ENCODE peak calls at places on chromosomes 16 and 17, in six cellular contexts. One of them, this sample, is unnamed.

GRCh38 chr17:76702941-76703637 is 7.7 kb downstream of the MXRA7 start:
- DNase-seq in gastrocnemius medialis: no peak
- DNase-seq in SK-N-SH: no peak
- DNase-seq in endodermal cell: no peak
- DNase-seq in HFF-Myc: no peak
- DNase-seq in mammary epithelial cell: no peak
- DNase-seq in this sample: no peak

GRCh38 chr17:81519284-81520020 is 6.9 kb upstream of the ACTG1 start:
- DNase-seq in mammary epithelial cell: peak
- DNase-seq in gastrocnemius medialis: no peak
- DNase-seq in endodermal cell: peak
- DNase-seq in HFF-Myc: no peak
- DNase-seq in SK-N-SH: no peak
- DNase-seq in this sample: no peak

GRCh38 chr17:10116676-10117075 is 81.7 kb downstream of the GAS7 start:
- DNase-seq in mammary epithelial cell: no peak
- DNase-seq in HFF-Myc: no peak
- DNase-seq in gastrocnemius medialis: no peak
- DNase-seq in SK-N-SH: no peak
- DNase-seq in endodermal cell: peak
- DNase-seq in this sample: no peak

GRCh38 chr16:132120-132519 is 6.4 kb downstream of the NPRL3 start:
- DNase-seq in SK-N-SH: no peak
- DNase-seq in gastrocnemius medialis: no peak
- DNase-seq in mammary epithelial cell: no peak
- DNase-seq in HFF-Myc: no peak
- DNase-seq in endodermal cell: no peak
- DNase-seq in this sample: no peak

GRCh38 chr17:76477576-76477975 is 10.2 kb downstream of the AANAT start:
- DNase-seq in gastrocnemius medialis: no peak
- DNase-seq in SK-N-SH: no peak
- DNase-seq in mammary epithelial cell: no peak
- DNase-seq in HFF-Myc: no peak
- DNase-seq in endodermal cell: no peak
- DNase-seq in this sample: no peak

GRCh38 chr16:30829130-30830071 is 42.4 kb upstream of the ZNF629 start:
- DNase-seq in HFF-Myc: no peak
- DNase-seq in SK-N-SH: no peak
- DNase-seq in endodermal cell: no peak
- DNase-seq in gastrocnemius medialis: no peak
- DNase-seq in mammary epithelial cell: no peak
- DNase-seq in this sample: no peak

GRCh38 chr17:21303441-21304065 is 19.0 kb downstream of the MAP2K3 start:
- DNase-seq in mammary epithelial cell: no peak
- DNase-seq in SK-N-SH: no peak
- DNase-seq in HFF-Myc: no peak
- DNase-seq in gastrocnemius medialis: no peak
- DNase-seq in endodermal cell: no peak
- DNase-seq in this sample: no peak

GRCh38 chr17:81064746-81065475 is 30.0 kb downstream of the BAIAP2 start:
- DNase-seq in SK-N-SH: no peak
- DNase-seq in mammary epithelial cell: no peak
- DNase-seq in gastrocnemius medialis: no peak
- DNase-seq in HFF-Myc: no peak
- DNase-seq in endodermal cell: peak
- DNase-seq in this sample: no peak

GRCh38 chr16:5015351-5015750 is 18.4 kb downstream of the NAGPA start:
- DNase-seq in HFF-Myc: no peak
- DNase-seq in gastrocnemius medialis: no peak
- DNase-seq in mammary epithelial cell: no peak
- DNase-seq in SK-N-SH: peak
- DNase-seq in endodermal cell: no peak
- DNase-seq in this sample: no peak

GRCh38 chr16:54936086-54936978 is 5.7 kb downstream of the IRX5 start:
- DNase-seq in gastrocnemius medialis: no peak
- DNase-seq in SK-N-SH: no peak
- DNase-seq in mammary epithelial cell: peak
- DNase-seq in endodermal cell: peak
- DNase-seq in HFF-Myc: no peak
- DNase-seq in this sample: no peak

GRCh38 chr16:86928517-86929148 is 350.3 kb downstream of the FOXL1 start:
- DNase-seq in HFF-Myc: no peak
- DNase-seq in endodermal cell: no peak
- DNase-seq in mammary epithelial cell: no peak
- DNase-seq in gastrocnemius medialis: no peak
- DNase-seq in SK-N-SH: no peak
- DNase-seq in this sample: no peak
- H3K4me3 ChIP-seq in HFF-Myc: no peak
- H3K4me3 ChIP-seq in endodermal cell: no peak
- H3K4me3 ChIP-seq in mammary epithelial cell: no peak
- H3K4me3 ChIP-seq in gastrocnemius medialis: no peak
- H3K4me3 ChIP-seq in SK-N-SH: no peak
- H3K4me3 ChIP-seq in this sample: no peak

GRCh38 chr17:36544320-36545092 is at the start of gene GGNBP2:
- DNase-seq in SK-N-SH: peak
- DNase-seq in mammary epithelial cell: peak
- DNase-seq in gastrocnemius medialis: peak
- DNase-seq in endodermal cell: peak
- DNase-seq in HFF-Myc: no peak
- DNase-seq in this sample: peak

GRCh38 chr17:36545093-36545464 is 360 bp downstream of the GGNBP2 start:
- DNase-seq in SK-N-SH: no peak
- DNase-seq in mammary epithelial cell: no peak
- DNase-seq in gastrocnemius medialis: no peak
- DNase-seq in HFF-Myc: no peak
- DNase-seq in endodermal cell: no peak
- DNase-seq in this sample: no peak

GRCh38 chr17:36542755-36543154 is 2.0 kb upstream of the GGNBP2 start:
- DNase-seq in gastrocnemius medialis: no peak
- DNase-seq in mammary epithelial cell: no peak
- DNase-seq in endodermal cell: no peak
- DNase-seq in HFF-Myc: no peak
- DNase-seq in SK-N-SH: no peak
- DNase-seq in this sample: no peak

GRCh38 chr17:36545465-36546417 is 1.0 kb downstream of the GGNBP2 start:
- DNase-seq in endodermal cell: peak
- DNase-seq in SK-N-SH: peak
- DNase-seq in HFF-Myc: peak
- DNase-seq in mammary epithelial cell: peak
- DNase-seq in gastrocnemius medialis: peak
- DNase-seq in this sample: peak

DNA sequence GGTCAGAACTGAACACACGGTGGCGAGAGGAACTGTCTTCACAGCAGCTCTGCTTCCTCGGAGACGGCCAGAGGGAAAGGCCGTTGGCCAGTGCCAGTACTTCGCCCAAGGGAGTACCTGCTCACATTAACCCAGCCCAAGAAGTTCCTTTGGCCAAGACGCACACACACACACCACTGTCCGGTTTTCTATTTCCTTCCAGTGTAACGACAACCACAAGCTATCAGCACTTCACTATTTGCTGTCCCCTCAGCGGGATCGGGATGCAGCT is 735 bp upstream of the GGNBP2 start:
- DNase-seq in endodermal cell: peak
- DNase-seq in mammary epithelial cell: peak
- DNase-seq in HFF-Myc: no peak
- DNase-seq in gastrocnemius medialis: peak
- DNase-seq in SK-N-SH: no peak
- DNase-seq in this sample: peak
- TF ChIP-seq CTCF in endodermal cell: peak
- TF ChIP-seq CTCF in mammary epithelial cell: peak
- TF ChIP-seq CTCF in HFF-Myc: no peak
- TF ChIP-seq CTCF in gastrocnemius medialis: no peak
- TF ChIP-seq CTCF in SK-N-SH: no peak
- TF ChIP-seq CTCF in this sample: no peak

GRCh38 chr17:4898927-4899326 is 409 bp upstream of the C17orf107 start:
- DNase-seq in HFF-Myc: no peak
- DNase-seq in endodermal cell: no peak
- DNase-seq in mammary epithelial cell: no peak
- DNase-seq in SK-N-SH: no peak
- DNase-seq in gastrocnemius medialis: no peak
- DNase-seq in this sample: no peak
- H3K4me3 ChIP-seq in HFF-Myc: peak
- H3K4me3 ChIP-seq in endodermal cell: no peak
- H3K4me3 ChIP-seq in mammary epithelial cell: no peak
- H3K4me3 ChIP-seq in SK-N-SH: no peak
- H3K4me3 ChIP-seq in gastrocnemius medialis: peak
- H3K4me3 ChIP-seq in this sample: peak

GRCh38 chr17:78673395-78673794 is 96.2 kb upstream of the DNAH17 start:
- DNase-seq in endodermal cell: peak
- DNase-seq in SK-N-SH: no peak
- DNase-seq in mammary epithelial cell: no peak
- DNase-seq in gastrocnemius medialis: no peak
- DNase-seq in HFF-Myc: no peak
- DNase-seq in this sample: no peak

GRCh38 chr17:78674156-78674555 is 97.0 kb upstream of the DNAH17 start:
- DNase-seq in SK-N-SH: no peak
- DNase-seq in endodermal cell: no peak
- DNase-seq in mammary epithelial cell: no peak
- DNase-seq in HFF-Myc: no peak
- DNase-seq in gastrocnemius medialis: no peak
- DNase-seq in this sample: no peak

GRCh38 chr17:78675316-78675616 is 98.1 kb upstream of the DNAH17 start:
- DNase-seq in endodermal cell: no peak
- DNase-seq in gastrocnemius medialis: no peak
- DNase-seq in mammary epithelial cell: no peak
- DNase-seq in HFF-Myc: no peak
- DNase-seq in SK-N-SH: no peak
- DNase-seq in this sample: no peak

GRCh38 chr17:78675836-78676235 is 98.6 kb upstream of the DNAH17 start:
- DNase-seq in endodermal cell: no peak
- DNase-seq in HFF-Myc: no peak
- DNase-seq in mammary epithelial cell: no peak
- DNase-seq in SK-N-SH: no peak
- DNase-seq in gastrocnemius medialis: no peak
- DNase-seq in this sample: no peak

DNA sequence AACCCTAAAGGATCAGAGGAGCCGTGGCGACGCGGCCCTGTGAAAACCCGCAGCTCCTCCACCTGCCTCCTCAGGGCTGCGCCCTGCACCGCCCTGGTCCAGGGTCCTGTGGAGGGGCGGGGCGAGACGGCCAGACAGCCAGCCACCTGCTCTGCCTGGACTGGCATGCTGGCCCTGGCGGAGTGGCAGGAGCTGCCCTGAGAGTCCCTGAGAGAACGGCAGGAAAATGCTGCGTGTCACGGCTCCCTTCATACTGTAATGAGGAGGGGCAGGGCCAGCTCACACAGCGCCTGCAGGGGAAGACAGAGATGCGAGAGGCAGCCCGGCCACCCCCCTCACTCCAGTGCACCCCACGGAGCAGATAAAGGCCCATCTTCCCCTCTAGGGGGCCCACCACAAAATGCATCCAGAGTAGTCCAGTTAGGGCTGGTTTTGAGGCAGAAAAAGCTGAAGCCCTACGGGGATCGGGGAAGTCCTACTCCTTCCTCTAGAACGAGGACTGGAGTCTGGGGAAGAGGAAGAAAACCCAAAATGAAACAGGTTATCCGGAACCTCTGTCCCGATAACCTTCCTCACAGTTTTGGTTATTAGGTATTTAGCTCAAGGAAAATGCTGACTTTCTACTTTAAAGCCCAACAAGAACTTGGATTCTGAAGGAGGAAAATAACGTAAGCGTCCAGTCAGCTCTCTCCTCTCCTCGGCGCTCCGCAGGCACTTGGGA is 97.6 kb upstream of the DNAH17 start:
- DNase-seq in mammary epithelial cell: no peak
- DNase-seq in gastrocnemius medialis: no peak
- DNase-seq in SK-N-SH: peak
- DNase-seq in HFF-Myc: no peak
- DNase-seq in endodermal cell: peak
- DNase-seq in this sample: no peak
- TF ChIP-seq CTCF in mammary epithelial cell: no peak
- TF ChIP-seq CTCF in gastrocnemius medialis: no peak
- TF ChIP-seq CTCF in SK-N-SH: peak
- TF ChIP-seq CTCF in HFF-Myc: peak
- TF ChIP-seq CTCF in endodermal cell: peak
- TF ChIP-seq CTCF in this sample: no peak

GRCh38 chr17:2058521-2059124 is 3.7 kb downstream of the HIC1 start:
- DNase-seq in mammary epithelial cell: no peak
- DNase-seq in SK-N-SH: no peak
- DNase-seq in endodermal cell: peak
- DNase-seq in HFF-Myc: no peak
- DNase-seq in gastrocnemius medialis: no peak
- DNase-seq in this sample: no peak

GRCh38 chr17:2059837-2060658 is 5.1 kb downstream of the HIC1 start:
- DNase-seq in SK-N-SH: no peak
- DNase-seq in mammary epithelial cell: no peak
- DNase-seq in gastrocnemius medialis: no peak
- DNase-seq in endodermal cell: no peak
- DNase-seq in HFF-Myc: no peak
- DNase-seq in this sample: no peak

GRCh38 chr17:2057714-2058520 is 3.0 kb downstream of the HIC1 start:
- DNase-seq in endodermal cell: peak
- DNase-seq in gastrocnemius medialis: no peak
- DNase-seq in SK-N-SH: no peak
- DNase-seq in mammary epithelial cell: no peak
- DNase-seq in HFF-Myc: no peak
- DNase-seq in this sample: no peak

GRCh38 chr17:2060681-2061440 is 6.0 kb downstream of the HIC1 start:
- DNase-seq in SK-N-SH: no peak
- DNase-seq in HFF-Myc: no peak
- DNase-seq in endodermal cell: no peak
- DNase-seq in mammary epithelial cell: no peak
- DNase-seq in gastrocnemius medialis: no peak
- DNase-seq in this sample: no peak

DNA sequence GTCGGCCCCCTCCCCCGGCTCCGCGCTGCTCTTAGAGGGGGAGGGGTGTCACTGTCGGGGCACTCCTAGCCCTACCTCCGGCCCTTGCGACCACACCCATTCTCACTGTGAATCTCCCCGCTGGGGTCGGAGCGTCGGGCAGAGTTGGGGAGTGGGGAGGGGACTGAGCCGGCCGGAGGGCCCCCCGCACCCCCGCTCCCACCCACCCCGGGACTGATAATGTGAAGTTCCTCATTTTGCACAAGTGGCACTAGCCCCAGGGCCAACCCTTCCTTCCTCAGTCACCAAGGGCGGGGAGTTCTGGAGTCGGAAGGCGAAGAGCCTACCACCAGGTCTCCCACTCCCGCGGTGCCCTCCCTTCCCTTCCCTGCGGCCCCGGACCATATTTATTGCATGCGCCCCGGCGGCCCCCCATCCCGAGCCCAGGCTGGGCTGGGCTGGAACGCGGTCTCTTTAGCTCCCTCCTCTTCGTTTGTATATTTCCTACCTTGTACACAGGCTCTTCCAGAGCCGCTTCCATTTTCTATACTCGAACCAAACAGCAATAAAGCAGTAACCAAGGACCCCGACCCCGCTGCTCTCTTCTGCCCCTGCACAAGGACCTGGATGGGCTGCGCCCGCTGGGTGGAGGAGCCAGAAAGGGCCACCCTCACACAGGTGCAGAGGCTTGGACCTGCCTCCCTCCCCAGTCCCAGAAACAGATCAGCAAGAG is 4.4 kb downstream of the HIC1 start:
- DNase-seq in gastrocnemius medialis: no peak
- DNase-seq in HFF-Myc: no peak
- DNase-seq in endodermal cell: no peak
- DNase-seq in mammary epithelial cell: no peak
- DNase-seq in SK-N-SH: no peak
- DNase-seq in this sample: no peak
- H3K4me3 ChIP-seq in gastrocnemius medialis: peak
- H3K4me3 ChIP-seq in HFF-Myc: peak
- H3K4me3 ChIP-seq in endodermal cell: no peak
- H3K4me3 ChIP-seq in mammary epithelial cell: no peak
- H3K4me3 ChIP-seq in SK-N-SH: no peak
- H3K4me3 ChIP-seq in this sample: no peak